ENCODE peak calls at places on chromosomes 11 and 22, in nine cellular contexts. One of them, this sample, is unnamed.

GRCh38 chr11:27397619-27398412 is 34.8 kb upstream of the CCDC34 start:
- DNase-seq in right lobe of liver: no peak
- DNase-seq in heart left ventricle: no peak
- DNase-seq in CD8-positive, alpha-beta memory T cell: no peak
- DNase-seq in vagina: no peak
- DNase-seq in caudate nucleus: no peak
- DNase-seq in RWPE1: no peak
- DNase-seq in endodermal cell: no peak
- DNase-seq in transverse colon: no peak
- DNase-seq in this sample: no peak

GRCh38 chr11:95072948-95073347 is 6.2 kb downstream of the SRSF8 start:
- DNase-seq in right lobe of liver: no peak
- DNase-seq in heart left ventricle: no peak
- DNase-seq in CD8-positive, alpha-beta memory T cell: no peak
- DNase-seq in vagina: no peak
- DNase-seq in caudate nucleus: no peak
- DNase-seq in RWPE1: no peak
- DNase-seq in endodermal cell: peak; percentile 7
- DNase-seq in transverse colon: no peak
- DNase-seq in this sample: no peak

GRCh38 chr22:19871023-19871844 is 16.6 kb upstream of the GNB1L start:
- DNase-seq in right lobe of liver: peak; percentile 20
- DNase-seq in heart left ventricle: peak; percentile 21
- DNase-seq in CD8-positive, alpha-beta memory T cell: peak; percentile 44
- DNase-seq in vagina: no peak
- DNase-seq in caudate nucleus: no peak
- DNase-seq in RWPE1: no peak
- DNase-seq in endodermal cell: peak; percentile 39
- DNase-seq in transverse colon: no peak
- DNase-seq in this sample: no peak

GRCh38 chr11:70761094-70761905 is 363.0 kb downstream of the CTTN start:
- DNase-seq in right lobe of liver: no peak
- DNase-seq in heart left ventricle: no peak
- DNase-seq in CD8-positive, alpha-beta memory T cell: no peak
- DNase-seq in vagina: no peak
- DNase-seq in caudate nucleus: no peak
- DNase-seq in RWPE1: no peak
- DNase-seq in endodermal cell: peak; percentile 43
- DNase-seq in transverse colon: no peak
- DNase-seq in this sample: no peak

GRCh38 chr11:69888671-69889076 is 69.5 kb upstream of the FGF3 start:
- DNase-seq in right lobe of liver: peak; percentile 61
- DNase-seq in heart left ventricle: peak; percentile 54
- DNase-seq in CD8-positive, alpha-beta memory T cell: peak; percentile 73
- DNase-seq in vagina: no peak
- DNase-seq in caudate nucleus: no peak
- DNase-seq in RWPE1: peak; percentile 78
- DNase-seq in endodermal cell: peak; percentile 97
- DNase-seq in transverse colon: peak; percentile 84
- DNase-seq in this sample: peak; percentile 28

GRCh38 chr11:125233116-125233515 is 68.6 kb downstream of the PKNOX2 start:
- DNase-seq in right lobe of liver: no peak
- DNase-seq in heart left ventricle: no peak
- DNase-seq in CD8-positive, alpha-beta memory T cell: no peak
- DNase-seq in vagina: no peak
- DNase-seq in caudate nucleus: no peak
- DNase-seq in RWPE1: no peak
- DNase-seq in endodermal cell: no peak
- DNase-seq in transverse colon: no peak
- DNase-seq in this sample: no peak

GRCh38 chr11:108302121-108302785 is 79.4 kb downstream of the ATM start:
- DNase-seq in right lobe of liver: no peak
- DNase-seq in heart left ventricle: no peak
- DNase-seq in CD8-positive, alpha-beta memory T cell: no peak
- DNase-seq in vagina: no peak
- DNase-seq in caudate nucleus: no peak
- DNase-seq in RWPE1: no peak
- DNase-seq in endodermal cell: no peak
- DNase-seq in transverse colon: no peak
- DNase-seq in this sample: no peak

GRCh38 chr11:119166368-119167076 is 2.0 kb upstream of the NLRX1 start:
- DNase-seq in right lobe of liver: no peak
- DNase-seq in heart left ventricle: no peak
- DNase-seq in CD8-positive, alpha-beta memory T cell: no peak
- DNase-seq in vagina: no peak
- DNase-seq in caudate nucleus: no peak
- DNase-seq in RWPE1: peak; percentile 74
- DNase-seq in endodermal cell: no peak
- DNase-seq in transverse colon: no peak
- DNase-seq in this sample: peak; percentile 60

GRCh38 chr11:123231777-123232176 is 36.7 kb upstream of the CLMP start:
- DNase-seq in right lobe of liver: no peak
- DNase-seq in heart left ventricle: no peak
- DNase-seq in CD8-positive, alpha-beta memory T cell: no peak
- DNase-seq in vagina: no peak
- DNase-seq in caudate nucleus: no peak
- DNase-seq in RWPE1: no peak
- DNase-seq in endodermal cell: no peak
- DNase-seq in transverse colon: no peak
- DNase-seq in this sample: no peak

GRCh38 chr22:30602049-30602448 is 4.9 kb upstream of the TCN2 start:
- DNase-seq in right lobe of liver: no peak
- DNase-seq in heart left ventricle: no peak
- DNase-seq in CD8-positive, alpha-beta memory T cell: no peak
- DNase-seq in vagina: no peak
- DNase-seq in caudate nucleus: no peak
- DNase-seq in RWPE1: no peak
- DNase-seq in endodermal cell: peak; percentile 67
- DNase-seq in transverse colon: no peak
- DNase-seq in this sample: peak; percentile 28

GRCh38 chr11:8596504-8597046 is 2.5 kb upstream of the STK33 start:
- DNase-seq in right lobe of liver: no peak
- DNase-seq in heart left ventricle: no peak
- DNase-seq in CD8-positive, alpha-beta memory T cell: no peak
- DNase-seq in vagina: no peak
- DNase-seq in caudate nucleus: no peak
- DNase-seq in RWPE1: no peak
- DNase-seq in endodermal cell: peak; percentile 59
- DNase-seq in transverse colon: no peak
- DNase-seq in this sample: no peak

GRCh38 chr11:8597182-8597581 is 3.2 kb upstream of the STK33 start:
- DNase-seq in right lobe of liver: no peak
- DNase-seq in heart left ventricle: no peak
- DNase-seq in CD8-positive, alpha-beta memory T cell: no peak
- DNase-seq in vagina: no peak
- DNase-seq in caudate nucleus: no peak
- DNase-seq in RWPE1: no peak
- DNase-seq in endodermal cell: no peak
- DNase-seq in transverse colon: no peak
- DNase-seq in this sample: peak; percentile 76

GRCh38 chr11:8593455-8593854 is 573 bp downstream of the STK33 start:
- DNase-seq in right lobe of liver: no peak
- DNase-seq in heart left ventricle: no peak
- DNase-seq in CD8-positive, alpha-beta memory T cell: no peak
- DNase-seq in vagina: no peak
- DNase-seq in caudate nucleus: no peak
- DNase-seq in RWPE1: no peak
- DNase-seq in endodermal cell: no peak
- DNase-seq in transverse colon: no peak
- DNase-seq in this sample: no peak

DNA sequence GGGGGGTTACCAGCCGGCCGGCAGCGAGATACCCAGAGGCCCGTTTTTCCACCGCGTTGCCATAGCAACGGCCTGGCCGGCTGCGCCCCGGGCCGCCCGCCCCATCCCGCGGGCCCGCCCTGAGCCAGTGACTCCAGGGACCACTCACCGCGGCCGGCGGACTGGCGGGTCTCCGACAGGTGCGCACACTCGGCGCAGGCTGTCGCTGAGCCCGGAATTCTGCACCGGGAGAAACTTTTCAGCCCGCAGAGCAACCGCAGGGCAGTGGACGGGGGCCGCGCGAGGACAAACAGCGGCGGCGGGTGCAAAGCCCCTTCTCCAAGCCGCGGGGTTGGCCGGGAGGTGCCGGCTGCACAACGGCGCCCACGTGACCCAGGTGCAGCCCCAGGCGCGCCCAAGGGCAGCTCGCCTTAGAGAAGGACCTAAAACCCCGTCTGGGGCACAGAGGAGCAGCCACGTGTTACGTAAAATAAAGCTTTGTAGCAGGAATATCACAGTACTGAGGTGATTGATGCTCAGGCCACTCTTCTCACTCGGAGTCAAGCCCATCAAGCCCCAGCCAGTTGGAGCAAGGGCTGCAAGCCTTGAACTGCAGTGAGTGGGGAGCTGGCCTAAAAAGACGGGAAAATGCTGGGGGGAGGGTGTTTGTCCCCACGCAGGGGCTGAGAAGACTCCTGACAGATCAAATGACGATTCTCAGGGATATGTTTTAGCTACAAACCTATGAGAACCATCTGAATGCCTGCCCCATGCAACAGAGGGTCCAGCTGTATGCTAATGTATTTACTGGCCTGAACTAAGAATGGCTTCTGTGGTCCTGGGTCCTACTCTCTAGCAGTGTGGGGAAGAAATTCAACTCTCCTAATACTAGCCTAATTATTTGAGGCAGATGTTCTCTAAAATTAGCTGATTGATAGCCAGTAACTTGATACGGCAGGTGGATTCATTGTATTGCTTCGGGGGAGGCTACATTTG is at the start of gene STK33:
- DNase-seq in right lobe of liver: peak; percentile 30
- DNase-seq in heart left ventricle: peak; percentile 81
- DNase-seq in CD8-positive, alpha-beta memory T cell: no peak
- DNase-seq in vagina: peak; percentile 70
- DNase-seq in caudate nucleus: peak; percentile 7
- DNase-seq in RWPE1: peak; percentile 37
- DNase-seq in endodermal cell: peak; percentile 91
- DNase-seq in transverse colon: peak; percentile 63
- DNase-seq in this sample: no peak
- H3K27ac ChIP-seq in right lobe of liver: no peak within 1 kb of the TSS
- H3K27ac ChIP-seq in heart left ventricle: peak within 1 kb of the TSS; percentile 9
- H3K27ac ChIP-seq in CD8-positive, alpha-beta memory T cell: no peak within 1 kb of the TSS
- H3K27ac ChIP-seq in vagina: no peak within 1 kb of the TSS
- H3K27ac ChIP-seq in caudate nucleus: no peak within 1 kb of the TSS
- H3K27ac ChIP-seq in RWPE1: peak within 1 kb of the TSS; percentile 3
- H3K27ac ChIP-seq in endodermal cell: peak within 1 kb of the TSS; percentile 81
- H3K27ac ChIP-seq in transverse colon: peak within 1 kb of the TSS; percentile 9
- H3K27ac ChIP-seq in this sample: no peak within 1 kb of the TSS

DNA sequence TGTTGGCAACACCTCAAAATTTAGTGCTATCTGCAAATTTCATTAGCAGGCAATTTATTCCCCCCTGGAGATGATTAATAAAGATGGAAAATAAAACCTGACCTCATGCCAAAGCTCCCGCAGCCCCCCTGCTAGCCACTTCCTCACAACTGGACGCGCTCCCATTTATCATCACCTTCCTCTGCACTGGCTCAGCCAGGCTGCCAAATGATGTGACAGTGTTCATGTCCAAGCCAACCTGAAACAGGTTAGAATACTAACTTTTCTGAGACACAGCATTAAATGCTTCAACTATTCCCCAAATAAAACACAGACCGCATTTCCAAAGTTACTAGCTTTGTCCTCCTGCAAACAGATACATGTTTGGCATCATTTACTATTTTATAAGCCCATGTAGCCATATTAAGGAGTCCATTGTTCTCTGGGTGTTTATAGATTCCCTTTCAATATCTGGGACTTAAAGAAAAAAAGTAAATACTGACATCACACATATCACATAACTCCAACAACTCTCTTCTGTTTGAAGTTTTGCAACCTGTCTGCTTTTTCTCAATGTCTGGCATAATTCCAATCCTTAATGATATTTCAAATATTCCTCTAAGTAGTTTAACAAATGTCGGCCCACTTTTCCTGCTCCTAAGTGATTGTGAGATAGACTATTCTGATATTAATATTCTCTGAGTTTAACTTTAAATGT is 829.8 kb upstream of the FAT3 start:
- DNase-seq in right lobe of liver: no peak
- DNase-seq in heart left ventricle: no peak
- DNase-seq in CD8-positive, alpha-beta memory T cell: no peak
- DNase-seq in vagina: no peak
- DNase-seq in caudate nucleus: no peak
- DNase-seq in RWPE1: no peak
- DNase-seq in endodermal cell: no peak
- DNase-seq in transverse colon: no peak
- DNase-seq in this sample: no peak
- H3K27ac ChIP-seq in right lobe of liver: no peak overlapping the region
- H3K27ac ChIP-seq in heart left ventricle: no peak overlapping the region
- H3K27ac ChIP-seq in CD8-positive, alpha-beta memory T cell: no peak overlapping the region
- H3K27ac ChIP-seq in vagina: no peak overlapping the region
- H3K27ac ChIP-seq in caudate nucleus: no peak overlapping the region
- H3K27ac ChIP-seq in RWPE1: no peak overlapping the region
- H3K27ac ChIP-seq in endodermal cell: no peak overlapping the region
- H3K27ac ChIP-seq in transverse colon: no peak overlapping the region
- H3K27ac ChIP-seq in this sample: no peak overlapping the region

GRCh38 chr11:33438311-33438710 is 181.1 kb downstream of the HIPK3 start:
- DNase-seq in right lobe of liver: no peak
- DNase-seq in heart left ventricle: no peak
- DNase-seq in CD8-positive, alpha-beta memory T cell: no peak
- DNase-seq in vagina: no peak
- DNase-seq in caudate nucleus: no peak
- DNase-seq in RWPE1: no peak
- DNase-seq in endodermal cell: no peak
- DNase-seq in transverse colon: no peak
- DNase-seq in this sample: no peak
- H3K27ac ChIP-seq in right lobe of liver: no peak overlapping the region
- H3K27ac ChIP-seq in heart left ventricle: no peak overlapping the region
- H3K27ac ChIP-seq in CD8-positive, alpha-beta memory T cell: no peak overlapping the region
- H3K27ac ChIP-seq in vagina: no peak overlapping the region
- H3K27ac ChIP-seq in caudate nucleus: no peak overlapping the region
- H3K27ac ChIP-seq in RWPE1: no peak overlapping the region
- H3K27ac ChIP-seq in endodermal cell: no peak overlapping the region
- H3K27ac ChIP-seq in transverse colon: no peak overlapping the region
- H3K27ac ChIP-seq in this sample: no peak overlapping the region

GRCh38 chr22:36298601-36299000 is 45.7 kb downstream of the APOL1 start:
- DNase-seq in right lobe of liver: no peak
- DNase-seq in heart left ventricle: no peak
- DNase-seq in CD8-positive, alpha-beta memory T cell: no peak
- DNase-seq in vagina: no peak
- DNase-seq in caudate nucleus: no peak
- DNase-seq in RWPE1: no peak
- DNase-seq in endodermal cell: no peak
- DNase-seq in transverse colon: no peak
- DNase-seq in this sample: no peak

GRCh38 chr22:36296690-36297089 is 43.8 kb downstream of the APOL1 start:
- DNase-seq in right lobe of liver: no peak
- DNase-seq in heart left ventricle: no peak
- DNase-seq in CD8-positive, alpha-beta memory T cell: no peak
- DNase-seq in vagina: no peak
- DNase-seq in caudate nucleus: no peak
- DNase-seq in RWPE1: no peak
- DNase-seq in endodermal cell: no peak
- DNase-seq in transverse colon: no peak
- DNase-seq in this sample: no peak

GRCh38 chr22:36298118-36298517 is 45.2 kb downstream of the APOL1 start:
- DNase-seq in right lobe of liver: no peak
- DNase-seq in heart left ventricle: no peak
- DNase-seq in CD8-positive, alpha-beta memory T cell: no peak
- DNase-seq in vagina: no peak
- DNase-seq in caudate nucleus: no peak
- DNase-seq in RWPE1: no peak
- DNase-seq in endodermal cell: no peak
- DNase-seq in transverse colon: no peak
- DNase-seq in this sample: no peak

GRCh38 chr22:36299295-36299694 is 46.4 kb downstream of the APOL1 start:
- DNase-seq in right lobe of liver: no peak
- DNase-seq in heart left ventricle: no peak
- DNase-seq in CD8-positive, alpha-beta memory T cell: no peak
- DNase-seq in vagina: no peak
- DNase-seq in caudate nucleus: no peak
- DNase-seq in RWPE1: no peak
- DNase-seq in endodermal cell: no peak
- DNase-seq in transverse colon: no peak
- DNase-seq in this sample: no peak

GRCh38 chr22:36297568-36297967 is 44.6 kb downstream of the APOL1 start:
- DNase-seq in right lobe of liver: no peak
- DNase-seq in heart left ventricle: no peak
- DNase-seq in CD8-positive, alpha-beta memory T cell: no peak
- DNase-seq in vagina: no peak
- DNase-seq in caudate nucleus: no peak
- DNase-seq in RWPE1: no peak
- DNase-seq in endodermal cell: no peak
- DNase-seq in transverse colon: no peak
- DNase-seq in this sample: no peak
- H3K27ac ChIP-seq in right lobe of liver: no peak overlapping the region
- H3K27ac ChIP-seq in heart left ventricle: no peak overlapping the region
- H3K27ac ChIP-seq in CD8-positive, alpha-beta memory T cell: no peak overlapping the region
- H3K27ac ChIP-seq in vagina: no peak overlapping the region
- H3K27ac ChIP-seq in caudate nucleus: no peak overlapping the region
- H3K27ac ChIP-seq in RWPE1: peak overlapping the region; percentile 33
- H3K27ac ChIP-seq in endodermal cell: no peak overlapping the region
- H3K27ac ChIP-seq in transverse colon: no peak overlapping the region
- H3K27ac ChIP-seq in this sample: no peak overlapping the region

This sample was measured in brain microvascular endothelial cell.